ENCODE peak calls at places on chromosome 15, in ten cellular contexts. H is brain microvascular endothelial cell, V is heart right ventricle, Z is AG04450, U is lung, L is HFF-Myc, Y is WERI-Rb-1, O is GM23248, W is IMR-90, D is sigmoid colon. R is an unnamed sample.

GRCh38 chr15:69704685-69705084 is 252.1 kb downstream of the RPLP1 start:
- DNase-seq in H (no peak), V (no peak), Z (no peak), U (no peak), L (no peak), Y (no peak), O (peak; percentile 29), W (no peak), D (no peak), R (no peak)

GRCh38 chr15:32856753-32857152 is 138.9 kb downstream of the GREM1 start:
- DNase-seq in H (peak; percentile 59), V (no peak), Z (no peak), U (no peak), L (no peak), Y (no peak), O (peak; percentile 59), W (peak; percentile 81), D (no peak), R (no peak)

GRCh38 chr15:94387854-94388441 is 156.6 kb downstream of the MCTP2 start:
- DNase-seq in H (no peak), V (no peak), Z (no peak), U (no peak), L (no peak), Y (no peak), O (no peak), W (no peak), D (no peak), R (no peak)

GRCh38 chr15:90418627-90419026 is 30.6 kb downstream of the IQGAP1 start:
- DNase-seq in H (no peak), V (no peak), Z (no peak), U (no peak), L (no peak), Y (no peak), O (no peak), W (no peak), D (no peak), R (no peak)

GRCh38 chr15:88704791-88705768 is 66.3 kb downstream of the ISG20 start:
- DNase-seq in H (no peak), V (peak; percentile 49), Z (no peak), U (no peak), L (no peak), Y (no peak), O (peak; percentile 45), W (no peak), D (peak; percentile 83), R (peak; percentile 95)

GRCh38 chr15:34607832-34608231 is 24.4 kb upstream of the GOLGA8B start:
- DNase-seq in H (no peak), V (no peak), Z (no peak), U (no peak), L (no peak), Y (no peak), O (no peak), W (no peak), D (no peak), R (no peak)

GRCh38 chr15:73633991-73634495 is 854 bp upstream of the NPTN start:
- DNase-seq in H (peak; percentile 90), V (no peak), Z (peak; percentile 85), U (no peak), L (peak; percentile 87), Y (no peak), O (peak; percentile 97), W (peak; percentile 96), D (no peak), R (no peak)

GRCh38 chr15:92273732-92274131 is 119.9 kb upstream of the ST8SIA2 start:
- DNase-seq in H (no peak), V (no peak), Z (no peak), U (no peak), L (no peak), Y (no peak), O (no peak), W (no peak), D (no peak), R (no peak)

GRCh38 chr15:61116830-61117229 is 112.3 kb downstream of the RORA start:
- DNase-seq in H (no peak), V (no peak), Z (no peak), U (no peak), L (no peak), Y (peak; percentile 14), O (no peak), W (no peak), D (no peak), R (no peak)

GRCh38 chr15:85840802-85841152 is 46.1 kb upstream of the KLHL25 start:
- DNase-seq in H (no peak), V (no peak), Z (no peak), U (no peak), L (no peak), Y (no peak), O (no peak), W (no peak), D (no peak), R (no peak)

GRCh38 chr15:99143655-99144610 is 39.1 kb downstream of the SYNM start:
- DNase-seq in H (no peak), V (no peak), Z (no peak), U (peak; percentile 51), L (no peak), Y (no peak), O (peak; percentile 87), W (peak; percentile 31), D (peak; percentile 94), R (peak; percentile 90)

GRCh38 chr15:101127503-101128076 is 124.3 kb downstream of the CHSY1 start:
- DNase-seq in H (peak; percentile 95), V (peak; percentile 86), Z (peak; percentile 85), U (peak; percentile 55), L (peak; percentile 84), Y (no peak), O (peak; percentile 96), W (peak; percentile 98), D (peak; percentile 91), R (peak; percentile 91)
- H3K4me3 ChIP-seq in H (no peak overlapping the region), V (no peak overlapping the region), Z (no peak overlapping the region), U (no peak overlapping the region), L (no peak overlapping the region), Y (no peak overlapping the region), O (peak overlapping the region; percentile 36), W (no peak overlapping the region), D (no peak overlapping the region), R (no peak overlapping the region)

DNA sequence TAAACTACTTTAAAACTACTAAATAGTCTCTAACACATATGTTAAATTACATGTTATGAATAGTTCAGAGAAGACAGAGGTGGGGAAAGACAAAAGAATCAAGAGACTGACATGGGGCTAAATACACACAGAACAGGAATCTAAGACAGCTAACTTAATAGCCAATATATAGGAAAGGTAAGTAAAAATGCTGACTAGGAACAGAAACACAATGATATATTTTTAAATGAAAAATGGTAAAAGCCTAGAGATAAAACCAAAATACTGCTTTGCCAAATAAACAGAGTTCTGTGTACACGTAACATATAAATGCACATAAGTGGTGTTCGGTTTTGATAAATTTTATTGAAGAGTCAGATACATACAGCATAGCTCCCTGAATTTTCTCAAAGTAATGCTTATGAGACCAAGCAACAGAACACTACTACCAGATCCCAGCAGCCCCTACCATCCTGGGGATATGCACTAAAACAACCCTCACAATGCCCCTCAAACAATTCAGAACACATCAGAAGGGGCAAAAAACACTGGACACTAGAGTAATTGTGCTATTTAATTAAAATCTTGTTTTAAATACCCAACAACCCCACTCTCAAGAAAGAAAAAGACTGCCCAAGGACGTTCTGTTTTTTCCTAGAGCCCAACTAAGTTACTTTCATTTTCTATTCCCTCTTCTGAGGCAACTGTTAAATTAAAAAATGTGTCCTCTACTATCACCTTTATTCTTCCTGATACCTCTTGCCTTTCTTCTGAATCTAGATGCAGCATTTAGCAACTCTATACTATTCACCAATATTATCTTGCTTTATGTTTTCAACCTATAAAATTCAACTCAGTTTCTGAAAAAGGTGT is 121.1 kb downstream of the ADAM10 start:
- DNase-seq in H (no peak), V (no peak), Z (no peak), U (no peak), L (no peak), Y (no peak), O (peak; percentile 43), W (no peak), D (no peak), R (no peak)
- H3K4me3 ChIP-seq in H (peak overlapping the region; percentile 3), V (no peak overlapping the region), Z (peak overlapping the region; percentile 34), U (no peak overlapping the region), L (no peak overlapping the region), Y (no peak overlapping the region), O (peak overlapping the region; percentile 71), W (peak overlapping the region; percentile 47), D (peak overlapping the region; percentile 42), R (peak overlapping the region; percentile 14)

GRCh38 chr15:82999426-82999825 is 12.0 kb downstream of the C15orf40 start:
- DNase-seq in H (no peak), V (no peak), Z (no peak), U (no peak), L (no peak), Y (no peak), O (peak; percentile 43), W (no peak), D (no peak), R (no peak)
- H3K4me3 ChIP-seq in H (no peak overlapping the region), V (no peak overlapping the region), Z (no peak overlapping the region), U (no peak overlapping the region), L (no peak overlapping the region), Y (no peak overlapping the region), O (no peak overlapping the region), W (no peak overlapping the region), D (no peak overlapping the region), R (no peak overlapping the region)

DNA sequence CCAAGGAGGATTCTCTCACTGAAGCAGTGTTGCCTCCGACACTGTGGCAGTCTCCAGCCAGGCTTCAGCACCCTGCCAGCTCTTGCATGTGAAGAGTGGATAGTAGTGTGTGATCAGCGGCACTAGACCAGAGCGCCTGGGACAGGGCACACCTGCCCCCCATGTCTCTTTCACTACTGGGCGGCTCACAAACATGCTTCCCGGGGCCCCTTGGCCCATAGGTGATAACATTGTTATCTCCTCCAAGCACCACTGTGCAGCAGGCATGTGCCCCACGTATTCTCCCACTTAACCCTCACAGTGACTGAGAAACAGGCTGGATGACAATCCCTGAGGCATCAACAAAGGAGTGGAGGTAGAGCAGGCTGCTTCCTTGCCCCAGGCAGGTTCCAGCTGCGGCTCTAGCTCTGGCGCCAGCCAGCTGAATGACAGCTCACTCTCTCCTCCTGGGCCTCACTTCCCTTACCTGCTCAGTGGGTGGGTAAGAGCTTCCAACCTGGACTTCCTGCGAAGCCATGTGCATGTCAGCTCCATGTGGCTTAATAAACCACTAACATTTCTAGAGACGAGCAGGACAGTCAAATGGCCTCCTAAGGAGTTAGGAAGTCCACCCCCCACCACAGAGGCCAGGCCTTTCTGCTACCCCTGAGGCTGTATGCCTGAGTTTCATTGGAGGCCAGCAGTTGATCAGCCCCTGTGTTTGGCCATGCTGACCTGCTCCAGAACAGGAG is 37.8 kb downstream of the KLF13 start:
- DNase-seq in H (no peak), V (no peak), Z (no peak), U (no peak), L (no peak), Y (no peak), O (no peak), W (no peak), D (no peak), R (no peak)
- H3K4me3 ChIP-seq in H (no peak overlapping the region), V (no peak overlapping the region), Z (no peak overlapping the region), U (no peak overlapping the region), L (no peak overlapping the region), Y (no peak overlapping the region), O (no peak overlapping the region), W (no peak overlapping the region), D (no peak overlapping the region), R (no peak overlapping the region)

GRCh38 chr15:39584266-39584659 is 3.4 kb downstream of the THBS1 start:
- DNase-seq in H (no peak), V (no peak), Z (no peak), U (no peak), L (peak; percentile 6), Y (no peak), O (no peak), W (no peak), D (no peak), R (no peak)
- H3K4me3 ChIP-seq in H (peak overlapping the region; percentile 78), V (peak overlapping the region; percentile 75), Z (peak overlapping the region; percentile 99), U (no peak overlapping the region), L (peak overlapping the region; percentile 81), Y (no peak overlapping the region), O (peak overlapping the region; percentile 74), W (peak overlapping the region; percentile 80), D (peak overlapping the region; percentile 74), R (no peak overlapping the region)

R was measured in aorta.